ENCODE peak calls at places on chromosomes 1 and 21, in five cellular contexts. D is right lobe of liver, Y is HepG2, V is OCI-LY7, L is A549. P is an unnamed sample.

GRCh38 chr1:16677552-16678423 is 11.0 kb upstream of the RNU1-3 start:
- DNase-seq in Y (peak; percentile 88), V (peak; percentile 16), L (peak; percentile 82), D (no peak), P (peak; percentile 22)

GRCh38 chr1:41738475-41738874 is 180.2 kb downstream of the HIVEP3 start:
- DNase-seq in D (no peak), V (no peak), L (no peak), Y (no peak), P (no peak)

GRCh38 chr21:14046401-14046800 is 164.4 kb downstream of the LIPI start:
- DNase-seq in L (no peak), D (no peak), Y (no peak), V (no peak), P (no peak)

GRCh38 chr1:64187646-64188045 is 15.8 kb upstream of the UBE2U start:
- DNase-seq in V (no peak), L (no peak), D (no peak), Y (no peak), P (no peak)

GRCh38 chr21:14995695-14996490 is 68.9 kb downstream of the NRIP1 start:
- DNase-seq in D (no peak), V (no peak), L (peak; percentile 14), Y (no peak), P (no peak)

GRCh38 chr1:18157352-18157751 is 49.8 kb downstream of the IGSF21 start:
- DNase-seq in Y (no peak), D (no peak), L (no peak), V (no peak), P (no peak)

GRCh38 chr1:170704256-170704655 is 40.3 kb downstream of the PRRX1 start:
- DNase-seq in D (no peak), Y (no peak), V (no peak), L (no peak), P (no peak)

GRCh38 chr1:92736395-92736794 is 48.5 kb downstream of the EVI5 start:
- DNase-seq in V (peak; percentile 49), L (peak; percentile 41), Y (no peak), D (no peak), P (peak; percentile 11)

GRCh38 chr21:41613421-41613998 is 105.6 kb upstream of the TMPRSS2 start:
- DNase-seq in L (no peak), D (no peak), Y (no peak), V (no peak), P (no peak)

GRCh38 chr1:24555591-24556413 is at the start of gene NCMAP:
- DNase-seq in V (peak; percentile 48), D (peak; percentile 81), L (no peak), Y (peak; percentile 26), P (peak; percentile 66)

GRCh38 chr21:33856893-33857527 is 58.6 kb downstream of the ATP5PO start:
- DNase-seq in D (no peak), L (no peak), Y (peak; percentile 39), V (no peak), P (no peak)

GRCh38 chr1:225396357-225396756 is 31.5 kb downstream of the LBR start:
- DNase-seq in D (no peak), Y (no peak), V (no peak), L (no peak), P (no peak)

GRCh38 chr1:10733967-10734366 is 62.5 kb downstream of the CASZ1 start:
- DNase-seq in Y (no peak), D (no peak), L (no peak), V (no peak), P (no peak)

GRCh38 chr1:1068374-1069060 is 5.6 kb downstream of the RNF223 start:
- DNase-seq in D (no peak), Y (no peak), L (no peak), V (peak; percentile 68), P (peak; percentile 75)

GRCh38 chr21:37338671-37339526 is 27.7 kb upstream of the DYRK1A start:
- DNase-seq in L (peak; percentile 93), D (no peak), Y (peak; percentile 79), V (no peak), P (peak; percentile 13)

GRCh38 chr1:200670215-200671118 is 760 bp upstream of the DDX59 start:
- DNase-seq in V (peak; percentile 58), Y (peak; percentile 24), L (peak; percentile 88), D (peak; percentile 52), P (peak; percentile 63)

GRCh38 chr21:37921091-37921490 is 4.8 kb upstream of the KCNJ6 start:
- DNase-seq in D (no peak), Y (no peak), V (no peak), L (peak; percentile 59), P (no peak)

GRCh38 chr1:118214866-118215265 is 29.8 kb upstream of the SPAG17 start:
- DNase-seq in L (no peak), Y (no peak), D (no peak), V (no peak), P (no peak)

GRCh38 chr21:37281993-37282392 is 14.9 kb upstream of the VPS26C start:
- DNase-seq in L (no peak), D (no peak), V (no peak), Y (no peak), P (peak; percentile 52)

GRCh38 chr1:95022527-95022926 is 50.2 kb downstream of the ALG14 start:
- DNase-seq in Y (no peak), L (no peak), D (no peak), V (no peak), P (no peak)

GRCh38 chr1:50213505-50213904 is 104.8 kb downstream of the ELAVL4 start:
- DNase-seq in L (no peak), V (no peak), Y (peak; percentile 39), D (peak; percentile 44), P (no peak)

GRCh38 chr1:85297855-85298629 is 21.6 kb upstream of the BCL10 start:
- DNase-seq in Y (peak; percentile 83), D (no peak), V (no peak), L (peak; percentile 86), P (peak; percentile 84)

GRCh38 chr1:234533975-234534876 is 55.2 kb upstream of the TARBP1 start:
- DNase-seq in D (peak; percentile 99), L (no peak), V (no peak), Y (no peak), P (no peak)

DNA sequence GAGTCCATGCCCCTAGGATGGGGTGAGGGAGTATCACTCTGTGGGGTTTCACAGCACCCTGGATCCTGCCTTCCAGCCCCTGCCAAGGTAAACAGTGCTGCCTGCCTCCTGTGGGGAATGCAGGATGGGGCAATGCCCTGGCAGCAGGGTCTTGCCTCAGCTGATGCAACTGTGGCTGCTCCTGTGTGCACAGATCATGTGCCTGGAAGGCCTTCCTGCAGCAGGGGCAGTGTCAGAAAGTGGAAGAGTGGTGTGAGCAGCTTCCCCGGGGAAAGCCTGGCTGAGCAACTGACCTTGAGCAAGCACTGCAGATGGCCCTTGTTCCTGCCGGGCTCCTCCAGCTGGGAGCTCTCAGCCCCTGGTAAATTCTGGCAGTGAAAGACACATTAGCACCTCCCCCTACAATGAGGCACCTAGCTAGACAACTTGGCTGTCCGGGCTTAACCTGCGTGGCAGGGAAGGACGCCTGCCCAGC is 9.9 kb downstream of the TOR3A start:
- DNase-seq in D (peak; percentile 97), L (peak; percentile 44), Y (peak; percentile 62), V (no peak), P (no peak)
- H3K4me1 ChIP-seq in D (peaks cover 63% of the 10 kb centered on the region), L (peaks cover 32% of the 10 kb centered on the region), Y (peaks cover 42% of the 10 kb centered on the region), V (peaks cover 28% of the 10 kb centered on the region), P (no peaks in the 10 kb centered on the region)

GRCh38 chr21:31524140-31524539 is 135.4 kb upstream of the SOD1 start:
- DNase-seq in D (no peak), L (peak; percentile 19), V (no peak), Y (no peak), P (no peak)
- H3K4me1 ChIP-seq in D (no peaks in the 10 kb centered on the region), L (no peaks in the 10 kb centered on the region), V (no peaks in the 10 kb centered on the region), Y (no peaks in the 10 kb centered on the region), P (no peaks in the 10 kb centered on the region)

DNA sequence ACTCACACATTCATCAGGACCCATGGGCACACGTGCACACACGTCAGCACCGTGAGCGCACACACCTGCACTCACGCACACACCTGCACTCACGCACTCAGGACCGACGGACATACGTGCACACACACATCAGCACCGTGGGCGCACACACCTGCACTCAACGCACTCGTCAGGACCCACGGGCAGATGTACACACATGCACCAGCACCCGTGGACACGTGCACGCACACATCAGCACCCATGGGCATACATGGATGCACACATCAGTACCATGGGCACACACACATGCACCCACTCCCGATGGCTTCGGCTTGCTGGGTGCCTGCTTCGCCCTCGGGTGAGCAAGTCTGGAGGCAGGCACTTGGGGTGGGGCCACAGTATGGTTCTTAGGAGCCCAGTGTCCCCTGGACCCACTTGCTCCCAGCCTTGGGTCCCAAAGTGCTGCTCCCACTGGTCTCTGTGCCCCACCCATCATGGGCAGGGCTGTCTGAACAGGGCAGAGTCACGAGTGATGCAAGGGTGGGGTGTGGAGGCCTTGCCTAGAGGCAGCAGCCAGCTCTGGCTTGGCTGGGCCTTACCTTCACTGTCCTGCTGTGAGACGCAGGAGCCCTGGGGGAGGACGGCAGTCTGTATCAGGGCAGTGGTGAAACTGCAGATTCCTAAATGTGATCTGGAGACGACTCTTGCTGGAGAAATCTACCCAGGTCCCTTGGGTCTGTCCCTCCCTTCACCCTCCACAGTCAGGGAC is 49.8 kb downstream of the SKI start:
- DNase-seq in D (no peak), L (no peak), Y (no peak), V (no peak), P (peak; percentile 49)
- H3K4me1 ChIP-seq in D (peaks cover 33% of the 10 kb centered on the region), L (peaks cover 17% of the 10 kb centered on the region), Y (peaks cover 45% of the 10 kb centered on the region), V (no peaks in the 10 kb centered on the region), P (peaks cover 28% of the 10 kb centered on the region)

GRCh38 chr1:2242814-2243725 is 15.0 kb downstream of the SKI start:
- DNase-seq in D (peak; percentile 75), Y (no peak), L (no peak), V (no peak), P (no peak)
- H3K4me1 ChIP-seq in D (peaks cover 61% of the 10 kb centered on the region), Y (peaks cover 62% of the 10 kb centered on the region), L (no peaks in the 10 kb centered on the region), V (no peaks in the 10 kb centered on the region), P (peaks cover 15% of the 10 kb centered on the region)

GRCh38 chr1:230850547-230850946 is 17.8 kb downstream of the C1orf198 start:
- DNase-seq in L (no peak), V (no peak), Y (no peak), D (no peak), P (no peak)
- H3K4me1 ChIP-seq in L (peaks cover 24% of the 10 kb centered on the region), V (no peaks in the 10 kb centered on the region), Y (no peaks in the 10 kb centered on the region), D (no peaks in the 10 kb centered on the region), P (no peaks in the 10 kb centered on the region)

DNA sequence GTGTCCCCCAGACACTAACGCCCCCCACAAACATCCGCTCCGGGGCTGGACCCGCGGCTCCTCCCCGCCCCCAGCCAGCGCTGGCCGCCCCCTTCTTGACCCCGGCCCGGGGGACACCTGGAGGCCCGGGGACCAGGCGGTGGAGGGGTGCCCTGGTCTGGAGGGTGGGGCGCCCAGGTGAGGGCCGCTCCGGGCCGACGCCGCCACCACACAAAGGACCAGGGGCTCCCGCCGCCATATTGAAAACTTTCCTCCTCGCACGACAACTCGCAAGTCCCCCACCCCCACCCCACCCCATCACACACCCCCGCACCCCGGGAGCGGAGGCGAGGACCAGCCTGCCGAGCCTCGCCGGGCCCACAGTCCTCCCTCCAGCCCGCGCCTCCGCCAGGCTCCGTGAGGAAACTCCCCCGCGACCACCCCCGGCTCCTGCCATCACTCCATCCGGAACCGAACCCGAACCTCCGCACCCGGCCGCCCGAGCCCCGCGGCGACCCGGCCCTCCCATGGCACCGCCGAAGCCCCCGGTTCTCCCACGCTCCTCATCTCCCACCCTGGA is 775 bp downstream of the KDM5B start:
- DNase-seq in Y (no peak), L (peak; percentile 51), D (peak; percentile 56), V (no peak), P (peak; percentile 29)
- H3K4me1 ChIP-seq in Y (peaks cover 68% of the 10 kb centered on the region), L (peaks cover 58% of the 10 kb centered on the region), D (peaks cover 5% of the 10 kb centered on the region), V (no peaks in the 10 kb centered on the region), P (peaks cover 4% of the 10 kb centered on the region)

GRCh38 chr1:115647919-115648597 is 6.3 kb downstream of the VANGL1 start:
- DNase-seq in D (no peak), L (no peak), Y (no peak), V (no peak), P (no peak)
- H3K4me1 ChIP-seq in D (no peaks in the 10 kb centered on the region), L (peaks cover 27% of the 10 kb centered on the region), Y (peaks cover 34% of the 10 kb centered on the region), V (no peaks in the 10 kb centered on the region), P (peaks cover 12% of the 10 kb centered on the region)

P was measured in small intestine.